ENCODE peak calls at places on chromosomes 11 and 22, in five cellular contexts. One of them, this sample, is unnamed.

GRCh38 chr22:49193348-49193747 is 634.3 kb downstream of the BRD1 start:
- DNase-seq in AG04450: no peak
- DNase-seq in WTC11: no peak
- DNase-seq in memory B cell: no peak
- DNase-seq in progenitor cell of endocrine pancreas: no peak
- DNase-seq in this sample: no peak

GRCh38 chr11:19903620-19904069 is 191.0 kb downstream of the NAV2 start:
- DNase-seq in AG04450: peak
- DNase-seq in memory B cell: peak
- DNase-seq in WTC11: peak
- DNase-seq in progenitor cell of endocrine pancreas: peak
- DNase-seq in this sample: peak

GRCh38 chr11:68066742-68067141 is 27.9 kb downstream of the TCIRG1 start:
- DNase-seq in AG04450: no peak
- DNase-seq in progenitor cell of endocrine pancreas: no peak
- DNase-seq in WTC11: no peak
- DNase-seq in memory B cell: no peak
- DNase-seq in this sample: peak

GRCh38 chr11:12134239-12134590 is 23.8 kb downstream of the MICAL2 start:
- DNase-seq in progenitor cell of endocrine pancreas: no peak
- DNase-seq in AG04450: no peak
- DNase-seq in memory B cell: no peak
- DNase-seq in WTC11: no peak
- DNase-seq in this sample: no peak

GRCh38 chr11:128931661-128932060 is 11.0 kb downstream of the TP53AIP1 start:
- DNase-seq in memory B cell: no peak
- DNase-seq in WTC11: no peak
- DNase-seq in progenitor cell of endocrine pancreas: no peak
- DNase-seq in AG04450: no peak
- DNase-seq in this sample: no peak

GRCh38 chr11:66291303-66291705 is 390 bp upstream of the TMEM151A start:
- DNase-seq in progenitor cell of endocrine pancreas: no peak
- DNase-seq in AG04450: no peak
- DNase-seq in WTC11: no peak
- DNase-seq in memory B cell: no peak
- DNase-seq in this sample: no peak

GRCh38 chr22:24938741-24939341 is 7.7 kb downstream of the LHFPL7 start:
- DNase-seq in WTC11: peak
- DNase-seq in memory B cell: peak
- DNase-seq in progenitor cell of endocrine pancreas: no peak
- DNase-seq in AG04450: no peak
- DNase-seq in this sample: no peak

GRCh38 chr11:129943036-129943435 is 47.7 kb upstream of the NFRKB start:
- DNase-seq in AG04450: no peak
- DNase-seq in memory B cell: no peak
- DNase-seq in progenitor cell of endocrine pancreas: no peak
- DNase-seq in WTC11: no peak
- DNase-seq in this sample: peak

GRCh38 chr11:65496304-65497140 is 2.3 kb upstream of the MALAT1 start:
- DNase-seq in AG04450: no peak
- DNase-seq in WTC11: no peak
- DNase-seq in memory B cell: no peak
- DNase-seq in progenitor cell of endocrine pancreas: no peak
- DNase-seq in this sample: no peak

GRCh38 chr11:120178441-120179070 is 32.3 kb upstream of the OAF start:
- DNase-seq in progenitor cell of endocrine pancreas: no peak
- DNase-seq in WTC11: no peak
- DNase-seq in memory B cell: no peak
- DNase-seq in AG04450: no peak
- DNase-seq in this sample: no peak

GRCh38 chr11:69576069-69576782 is 64.7 kb upstream of the CCND1 start:
- DNase-seq in AG04450: no peak
- DNase-seq in progenitor cell of endocrine pancreas: no peak
- DNase-seq in WTC11: no peak
- DNase-seq in memory B cell: no peak
- DNase-seq in this sample: peak

GRCh38 chr11:113546757-113547507 is 71.7 kb upstream of the DRD2 start:
- DNase-seq in WTC11: no peak
- DNase-seq in progenitor cell of endocrine pancreas: no peak
- DNase-seq in AG04450: peak
- DNase-seq in memory B cell: no peak
- DNase-seq in this sample: no peak

GRCh38 chr22:33883561-33883960 is 36.7 kb downstream of the LARGE1 start:
- DNase-seq in progenitor cell of endocrine pancreas: no peak
- DNase-seq in WTC11: no peak
- DNase-seq in AG04450: no peak
- DNase-seq in memory B cell: no peak
- DNase-seq in this sample: no peak

GRCh38 chr11:126591966-126592489 is 236.5 kb downstream of the ST3GAL4 start:
- DNase-seq in AG04450: no peak
- DNase-seq in memory B cell: no peak
- DNase-seq in WTC11: no peak
- DNase-seq in progenitor cell of endocrine pancreas: no peak
- DNase-seq in this sample: no peak

GRCh38 chr11:69253028-69253427 is 40.9 kb upstream of the MYEOV start:
- DNase-seq in WTC11: no peak
- DNase-seq in AG04450: peak
- DNase-seq in progenitor cell of endocrine pancreas: no peak
- DNase-seq in memory B cell: no peak
- DNase-seq in this sample: no peak

GRCh38 chr11:22832315-22833041 is 2.9 kb upstream of the SVIP start:
- DNase-seq in memory B cell: no peak
- DNase-seq in progenitor cell of endocrine pancreas: no peak
- DNase-seq in AG04450: no peak
- DNase-seq in WTC11: no peak
- DNase-seq in this sample: no peak

GRCh38 chr11:456533-456932 is 6.5 kb downstream of the PTDSS2 start:
- DNase-seq in AG04450: no peak
- DNase-seq in progenitor cell of endocrine pancreas: no peak
- DNase-seq in WTC11: no peak
- DNase-seq in memory B cell: no peak
- DNase-seq in this sample: no peak

GRCh38 chr11:77776455-77776854 is 44.1 kb downstream of the RSF1 start:
- DNase-seq in AG04450: no peak
- DNase-seq in progenitor cell of endocrine pancreas: no peak
- DNase-seq in WTC11: no peak
- DNase-seq in memory B cell: no peak
- DNase-seq in this sample: peak

GRCh38 chr11:58905141-58905715 is 34.1 kb upstream of the GLYATL1 start:
- DNase-seq in WTC11: peak
- DNase-seq in progenitor cell of endocrine pancreas: no peak
- DNase-seq in AG04450: no peak
- DNase-seq in memory B cell: no peak
- DNase-seq in this sample: no peak

GRCh38 chr22:49643998-49644397 is 183.7 kb downstream of the BRD1 start:
- DNase-seq in progenitor cell of endocrine pancreas: no peak
- DNase-seq in memory B cell: no peak
- DNase-seq in AG04450: no peak
- DNase-seq in WTC11: no peak
- DNase-seq in this sample: no peak

GRCh38 chr11:94794287-94795168 is 26.4 kb downstream of the AMOTL1 start:
- DNase-seq in WTC11: no peak
- DNase-seq in progenitor cell of endocrine pancreas: no peak
- DNase-seq in memory B cell: no peak
- DNase-seq in AG04450: peak
- DNase-seq in this sample: no peak

GRCh38 chr11:96168623-96169022 is 174.4 kb downstream of the MAML2 start:
- DNase-seq in AG04450: peak
- DNase-seq in WTC11: no peak
- DNase-seq in progenitor cell of endocrine pancreas: no peak
- DNase-seq in memory B cell: no peak
- DNase-seq in this sample: no peak

GRCh38 chr11:17541330-17541885 is 2.8 kb downstream of the USH1C start:
- DNase-seq in progenitor cell of endocrine pancreas: no peak
- DNase-seq in AG04450: no peak
- DNase-seq in WTC11: no peak
- DNase-seq in memory B cell: no peak
- DNase-seq in this sample: peak

GRCh38 chr11:69558519-69558941 is 77.1 kb downstream of the LINC01488 start:
- DNase-seq in AG04450: no peak
- DNase-seq in progenitor cell of endocrine pancreas: no peak
- DNase-seq in memory B cell: no peak
- DNase-seq in WTC11: no peak
- DNase-seq in this sample: no peak

GRCh38 chr11:69058501-69059270 is 10.0 kb downstream of the TPCN2 start:
- DNase-seq in memory B cell: no peak
- DNase-seq in WTC11: no peak
- DNase-seq in AG04450: no peak
- DNase-seq in progenitor cell of endocrine pancreas: no peak
- DNase-seq in this sample: no peak

This sample was measured in Caco-2.